ENCODE peak calls at places on chromosomes 3 and 15, in eight cellular contexts. Z is sciatic nerve, H is stromal cell of bone marrow, T is RWPE1, U is HS-27A, X is naive B cell, A is activated T-cell treated with anti-CD3 and anti-CD28 coated beads for 1 hour, Y is tibial nerve. C is an unnamed sample.

GRCh38 chr3:122382888-122383666 is at the start of gene MIX23:
- DNase-seq in Z (peak; percentile 90), H (peak; percentile 70), T (peak; percentile 87), U (peak; percentile 77), X (peak; percentile 80), A (peak; percentile 69), Y (peak; percentile 82), C (peak; percentile 84)

GRCh38 chr3:69774029-69774428 is 34.8 kb downstream of the MITF start:
- DNase-seq in Z (no peak), H (no peak), T (no peak), U (no peak), X (no peak), A (no peak), Y (peak; percentile 44), C (no peak)

GRCh38 chr15:91471410-91471993 is 371.4 kb downstream of the SV2B start:
- DNase-seq in Z (no peak), H (peak; percentile 26), T (no peak), U (no peak), X (no peak), A (no peak), Y (no peak), C (no peak)

GRCh38 chr15:39704684-39705083 is 78.0 kb downstream of the FSIP1 start:
- DNase-seq in Z (no peak), H (peak; percentile 59), T (no peak), U (no peak), X (no peak), A (no peak), Y (no peak), C (no peak)

GRCh38 chr3:113084777-113085176 is 94.0 kb downstream of the GTPBP8 start:
- DNase-seq in Z (peak; percentile 88), H (peak; percentile 62), T (peak; percentile 32), U (peak; percentile 15), X (no peak), A (no peak), Y (peak; percentile 57), C (no peak)

GRCh38 chr3:121592856-121593702 is at the start of gene FBXO40:
- DNase-seq in Z (no peak), H (no peak), T (no peak), U (no peak), X (no peak), A (no peak), Y (no peak), C (no peak)

GRCh38 chr15:20106026-20106425 is 435.6 kb downstream of the GOLGA6L6 start:
- DNase-seq in Z (no peak), H (no peak), T (no peak), U (no peak), X (no peak), A (no peak), Y (no peak), C (no peak)

GRCh38 chr15:73972984-73973682 is 19.0 kb downstream of the STOML1 start:
- DNase-seq in Z (peak; percentile 92), H (peak; percentile 70), T (peak; percentile 85), U (peak; percentile 84), X (peak; percentile 70), A (peak; percentile 70), Y (peak; percentile 90), C (peak; percentile 85)

GRCh38 chr3:175493296-175493695 is 634.2 kb downstream of the NAALADL2 start:
- DNase-seq in Z (no peak), H (no peak), T (no peak), U (no peak), X (no peak), A (no peak), Y (no peak), C (no peak)

GRCh38 chr3:11509175-11510000 is 134.3 kb downstream of the VGLL4 start:
- DNase-seq in Z (peak; percentile 76), H (peak; percentile 85), T (no peak), U (no peak), X (no peak), A (no peak), Y (no peak), C (no peak)

GRCh38 chr3:172125053-172125452 is 85.7 kb downstream of the FNDC3B start:
- DNase-seq in Z (no peak), H (no peak), T (no peak), U (no peak), X (no peak), A (no peak), Y (no peak), C (no peak)